ENCODE peak calls at places on chromosomes 12 and 14, in ten cellular contexts. F is body of pancreas, O is left ventricle myocardium inferior, V is H7, Y is heart right ventricle, G is fibroblast of lung, Q is endothelial cell of umbilical vein, Z is Peyer's patch, B is cardiac muscle cell, U is kidney epithelial cell. R is an unnamed sample.

GRCh38 chr12:64883264-64884163 is 59.1 kb downstream of the TBC1D30 start:
- DNase-seq in B (peak; percentile 3), F (no peak), V (peak; percentile 59), Y (no peak), O (no peak), Z (no peak), U (no peak), G (no peak), Q (no peak), R (no peak)

GRCh38 chr12:90428474-90428873 is 526.5 kb downstream of the CCER1 start:
- DNase-seq in Y (no peak), G (peak; percentile 49), Z (no peak), B (no peak), Q (no peak), O (no peak), F (no peak), U (no peak), V (no peak), R (no peak)

GRCh38 chr12:99224237-99224636 is 423.3 kb upstream of the GARIN6 start:
- DNase-seq in U (no peak), Y (no peak), V (peak; percentile 4), O (no peak), B (no peak), Q (no peak), G (no peak), F (no peak), Z (no peak), R (no peak)

GRCh38 chr14:30299915-30300314 is 259.0 kb upstream of the G2E3 start:
- DNase-seq in B (peak; percentile 34), Y (no peak), Q (no peak), F (no peak), G (no peak), V (no peak), Z (no peak), O (no peak), U (no peak), R (no peak)

GRCh38 chr12:41151789-41152188 is 36.3 kb upstream of the PDZRN4 start:
- DNase-seq in F (no peak), U (peak; percentile 1), Z (no peak), Q (no peak), B (no peak), Y (no peak), G (no peak), V (no peak), O (no peak), R (no peak)

GRCh38 chr12:74254784-74255183 is 282.9 kb upstream of the ATXN7L3B start:
- DNase-seq in G (no peak), Y (no peak), Q (no peak), B (no peak), U (no peak), V (no peak), O (no peak), F (no peak), Z (no peak), R (no peak)

GRCh38 chr12:70885952-70886351 is 34.6 kb downstream of the PTPRR start:
- DNase-seq in Q (no peak), F (no peak), Y (no peak), U (no peak), Z (no peak), G (peak; percentile 24), B (no peak), V (no peak), O (no peak), R (no peak)

GRCh38 chr12:116799955-116800354 is 61.8 kb downstream of the RNFT2 start:
- DNase-seq in G (no peak), Q (no peak), F (no peak), V (no peak), U (no peak), Y (no peak), B (no peak), O (no peak), Z (no peak), R (no peak)

GRCh38 chr14:76774471-76775158 is 13.3 kb downstream of the VASH1 start:
- DNase-seq in O (no peak), U (no peak), G (no peak), Q (no peak), Z (no peak), F (no peak), V (peak; percentile 28), Y (no peak), B (no peak), R (peak; percentile 56)

GRCh38 chr14:21102472-21103164 is 1.8 kb downstream of the TMEM253 start:
- DNase-seq in Z (no peak), O (no peak), U (no peak), Q (no peak), Y (no peak), G (no peak), B (no peak), V (peak; percentile 52), F (no peak), R (no peak)

GRCh38 chr12:32688786-32689185 is 9.7 kb downstream of the DNM1L start:
- DNase-seq in F (no peak), Y (no peak), B (no peak), Q (no peak), O (no peak), Z (no peak), U (no peak), G (no peak), V (no peak), R (no peak)

GRCh38 chr12:91854725-91855124 is 290.9 kb downstream of the BTG1 start:
- DNase-seq in G (peak; percentile 93), Q (no peak), Z (no peak), O (no peak), F (no peak), U (no peak), V (no peak), Y (no peak), B (no peak), R (peak; percentile 39)

GRCh38 chr12:52774629-52775250 is 2.4 kb downstream of the KRT76 start:
- DNase-seq in O (no peak), U (no peak), G (no peak), V (no peak), Z (no peak), Q (no peak), B (no peak), Y (no peak), F (no peak), R (no peak)

GRCh38 chr12:54463484-54463883 is 9.9 kb downstream of the GTSF1 start:
- DNase-seq in F (no peak), B (no peak), G (peak; percentile 11), Q (no peak), Y (no peak), V (no peak), O (no peak), Z (no peak), U (no peak), R (no peak)

GRCh38 chr14:22813145-22813544 is 2.1 kb downstream of the SLC7A7 start:
- DNase-seq in B (no peak), Y (no peak), G (no peak), Z (no peak), U (no peak), V (no peak), Q (no peak), F (no peak), O (no peak), R (no peak)
- H3K4me3 ChIP-seq in B (no peak overlapping the region), Y (no peak overlapping the region), G (no peak overlapping the region), Z (peak overlapping the region; percentile 26), U (no peak overlapping the region), V (no peak overlapping the region), Q (no peak overlapping the region), F (no peak overlapping the region), O (no peak overlapping the region), R (no peak overlapping the region)

GRCh38 chr12:95788637-95789036 is 1.9 kb downstream of the NTN4 start:
- DNase-seq in G (peak; percentile 41), V (no peak), U (no peak), O (no peak), Z (no peak), Q (peak; percentile 77), Y (no peak), F (no peak), B (no peak), R (no peak)
- H3K4me3 ChIP-seq in G (peak overlapping the region; percentile 68), V (no peak overlapping the region), U (peak overlapping the region; percentile 85), O (peak overlapping the region; percentile 93), Z (no peak overlapping the region), Q (peak overlapping the region; percentile 89), Y (no peak overlapping the region), F (no peak overlapping the region), B (no peak overlapping the region), R (peak overlapping the region; percentile 66)

DNA sequence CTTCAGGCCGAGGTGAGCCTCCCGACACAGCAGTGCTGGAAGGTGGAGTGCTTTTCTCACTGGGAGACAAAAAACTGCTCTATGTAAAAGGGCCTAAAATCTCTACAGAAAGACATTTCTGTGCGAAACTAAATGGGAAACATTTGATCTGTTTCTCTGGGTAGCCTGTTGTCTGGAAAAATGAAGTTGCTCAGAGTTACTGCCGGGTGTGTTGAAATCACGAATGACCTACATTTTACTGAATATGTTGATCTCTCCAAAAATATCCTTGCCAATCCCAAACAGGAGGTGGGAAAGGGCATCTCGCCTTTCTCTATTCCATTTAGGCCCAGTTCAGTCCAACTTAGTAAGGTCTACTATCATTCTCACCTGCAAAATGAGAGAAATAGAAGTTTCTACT is 54.7 kb downstream of the RAB35 start:
- DNase-seq in V (no peak), B (no peak), Q (no peak), Z (no peak), G (no peak), F (no peak), U (no peak), Y (no peak), O (no peak), R (no peak)
- H3K4me3 ChIP-seq in V (no peak overlapping the region), B (no peak overlapping the region), Q (no peak overlapping the region), Z (no peak overlapping the region), G (no peak overlapping the region), F (no peak overlapping the region), U (no peak overlapping the region), Y (no peak overlapping the region), O (no peak overlapping the region), R (no peak overlapping the region)

GRCh38 chr12:120170631-120171030 is 23.9 kb downstream of the GCN1 start:
- DNase-seq in G (no peak), U (no peak), V (no peak), B (no peak), Z (no peak), F (no peak), Y (no peak), O (no peak), Q (no peak), R (no peak)

GRCh38 chr12:120168337-120168736 is 26.2 kb downstream of the GCN1 start:
- DNase-seq in Z (no peak), Q (no peak), U (no peak), F (no peak), O (no peak), Y (no peak), G (no peak), B (no peak), V (no peak), R (no peak)

GRCh38 chr12:120167529-120168095 is 26.9 kb downstream of the GCN1 start:
- DNase-seq in F (no peak), U (no peak), Q (peak; percentile 54), V (no peak), B (no peak), O (no peak), G (no peak), Y (no peak), Z (no peak), R (no peak)

GRCh38 chr12:120172053-120172452 is 22.5 kb downstream of the GCN1 start:
- DNase-seq in F (no peak), G (no peak), B (no peak), Y (no peak), Q (no peak), U (no peak), V (no peak), Z (no peak), O (no peak), R (no peak)

DNA sequence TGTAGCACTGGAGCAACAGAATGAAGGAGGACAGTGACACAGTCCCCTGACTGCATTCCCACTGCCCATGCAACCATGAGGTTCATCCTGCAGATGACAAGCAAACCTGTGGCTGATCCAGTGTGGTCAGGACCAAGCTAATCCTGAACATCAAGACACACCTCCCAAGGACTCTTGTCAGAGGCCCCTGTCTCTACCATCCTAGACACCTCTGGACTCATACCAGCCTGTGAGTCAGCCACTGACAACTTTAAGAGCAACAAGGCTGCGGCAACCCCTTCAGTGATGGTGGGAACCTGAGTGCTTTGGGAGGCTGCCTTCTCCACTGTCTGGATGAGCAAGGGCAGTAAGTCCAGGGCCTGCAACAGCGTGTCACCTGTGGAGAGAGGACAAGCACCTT is 24.6 kb downstream of the GCN1 start:
- DNase-seq in Q (no peak), U (no peak), V (no peak), B (no peak), G (no peak), Z (no peak), O (no peak), F (no peak), Y (no peak), R (no peak)
- H3K4me3 ChIP-seq in Q (no peak overlapping the region), U (no peak overlapping the region), V (no peak overlapping the region), B (no peak overlapping the region), G (no peak overlapping the region), Z (no peak overlapping the region), O (no peak overlapping the region), F (no peak overlapping the region), Y (no peak overlapping the region), R (no peak overlapping the region)

R was measured in tibial artery.